ENCODE peak calls at places on chromosomes 3 and 15, in nine cellular contexts. N is foreskin fibroblast, X is heart right ventricle, V is GM20000, L is CD14-positive monocyte, U is astrocyte of the spinal cord, F is endothelial cell, Q is fibroblast of mammary gland, Z is AG04450. M is an unnamed sample.

GRCh38 chr3:115912372-115912771 is 289.1 kb downstream of the GAP43 start:
- DNase-seq in Z (no peak), Q (peak), U (no peak), N (peak), F (no peak), L (no peak), X (peak), V (no peak), M (no peak)

GRCh38 chr15:85725019-85725418 is 69.7 kb downstream of the KLHL25 start:
- DNase-seq in X (no peak), N (peak), Z (no peak), L (no peak), V (no peak), Q (peak), F (no peak), U (peak), M (no peak)

GRCh38 chr3:71389911-71390573 is 193.5 kb downstream of the FOXP1 start:
- DNase-seq in L (no peak), F (peak), X (peak), U (peak), Z (no peak), N (peak), Q (peak), V (no peak), M (no peak)

GRCh38 chr15:98903377-98904018 is 104.1 kb downstream of the PGPEP1L start:
- DNase-seq in F (no peak), U (peak), L (no peak), V (no peak), X (no peak), Z (no peak), N (peak), Q (peak), M (no peak)

GRCh38 chr3:138440596-138440995 is 6.2 kb downstream of the ESYT3 start:
- DNase-seq in Q (peak), L (no peak), Z (no peak), X (no peak), V (no peak), N (peak), U (no peak), F (no peak), M (no peak)

GRCh38 chr3:157369712-157370447 is 66.8 kb upstream of the PTX3 start:
- DNase-seq in Z (no peak), N (no peak), L (no peak), X (no peak), V (no peak), U (peak), F (no peak), Q (peak), M (no peak)

GRCh38 chr15:95162967-95163531 is 931.7 kb downstream of the MCTP2 start:
- DNase-seq in N (peak), Z (peak), Q (peak), L (no peak), U (peak), F (no peak), V (no peak), X (no peak), M (no peak)

GRCh38 chr3:57128863-57129602 is 36.1 kb downstream of the IL17RD start:
- DNase-seq in Q (peak), L (no peak), N (peak), U (peak), Z (no peak), F (no peak), V (no peak), X (no peak), M (no peak)

GRCh38 chr3:152193673-152194267 is 75.0 kb upstream of the MBNL1 start:
- DNase-seq in N (no peak), L (no peak), V (no peak), F (no peak), Z (no peak), Q (no peak), X (no peak), U (no peak), M (no peak)

GRCh38 chr15:72968531-72968922 is 83.7 kb upstream of the NEO1 start:
- DNase-seq in Q (no peak), Z (no peak), U (no peak), N (no peak), F (no peak), X (no peak), V (no peak), L (no peak), M (no peak)

GRCh38 chr3:111667621-111668239 is 72.6 kb upstream of the ZBED2 start:
- DNase-seq in V (peak), L (peak), Q (peak), N (no peak), Z (no peak), F (peak), X (no peak), U (peak), M (no peak)

GRCh38 chr3:197811343-197811742 is 20.3 kb downstream of the LRCH3 start:
- DNase-seq in X (no peak), V (no peak), U (peak), F (no peak), L (no peak), Q (peak), N (peak), Z (no peak), M (no peak)

GRCh38 chr3:53166781-53167291 is 5.8 kb downstream of the PRKCD start:
- DNase-seq in Q (peak), U (peak), F (peak), L (peak), Z (peak), N (peak), X (peak), V (no peak), M (no peak)

GRCh38 chr3:192915724-192916123 is 1.9 kb downstream of the MB21D2 start:
- DNase-seq in Q (peak), X (no peak), U (no peak), V (no peak), N (no peak), L (no peak), F (no peak), Z (no peak), M (no peak)

GRCh38 chr3:192915306-192915705 is 2.4 kb downstream of the MB21D2 start:
- DNase-seq in Q (peak), U (peak), V (peak), Z (no peak), F (peak), X (no peak), L (no peak), N (peak), M (no peak)

GRCh38 chr3:192917508-192918274 is at the start of gene MB21D2:
- DNase-seq in U (peak), N (peak), V (peak), X (peak), Q (peak), Z (peak), F (peak), L (no peak), M (peak)

GRCh38 chr3:192917258-192917507 is 473 bp downstream of the MB21D2 start:
- DNase-seq in X (no peak), N (no peak), Z (no peak), F (peak), Q (no peak), U (no peak), V (peak), L (no peak), M (no peak)

GRCh38 chr3:192916455-192917257 is 1.0 kb downstream of the MB21D2 start:
- DNase-seq in F (peak), X (peak), U (peak), V (no peak), Q (peak), Z (no peak), L (no peak), N (peak), M (no peak)
- TF ChIP-seq CTCF in F (no peak), X (no peak), U (no peak), V (no peak), Q (no peak), Z (no peak), L (no peak), N (no peak), M (no peak)

DNA sequence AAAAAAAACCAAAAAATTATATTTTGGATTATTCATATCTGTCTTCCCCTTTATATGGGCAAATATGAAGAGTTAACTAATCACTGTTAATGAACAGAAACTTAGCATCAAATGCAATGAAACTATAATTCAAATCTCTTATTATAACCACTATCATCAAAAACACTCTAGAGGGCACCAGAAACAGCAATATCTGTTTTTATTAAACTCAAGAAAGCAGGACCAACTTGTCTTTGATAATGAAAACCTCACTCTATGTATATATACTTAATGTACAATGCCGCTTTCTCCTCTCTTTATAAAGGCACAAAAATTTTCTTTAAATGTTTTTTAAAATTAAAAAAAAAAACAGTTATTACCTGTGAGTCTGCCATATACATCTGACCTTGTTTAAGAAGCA is 92.7 kb downstream of the UACA start:
- DNase-seq in Z (no peak), L (no peak), N (no peak), Q (peak), V (no peak), F (no peak), U (peak), X (no peak), M (no peak)
- TF ChIP-seq CTCF in Z (peak), L (no peak), N (no peak), Q (no peak), V (no peak), F (no peak), U (peak), X (no peak), M (no peak)

GRCh38 chr3:179653106-179653776 is 401 bp downstream of the USP13 start:
- DNase-seq in U (peak), N (peak), V (peak), X (peak), Z (peak), L (peak), Q (peak), F (peak), M (peak)

GRCh38 chr3:179653777-179654117 is 907 bp downstream of the USP13 start:
- DNase-seq in Z (no peak), F (peak), V (no peak), U (no peak), X (no peak), N (no peak), L (no peak), Q (no peak), M (no peak)

GRCh38 chr3:179655236-179655635 is 2.4 kb downstream of the USP13 start:
- DNase-seq in L (no peak), N (no peak), V (no peak), Z (no peak), Q (no peak), F (no peak), X (no peak), U (no peak), M (no peak)

GRCh38 chr3:179651687-179652466 is 963 bp upstream of the USP13 start:
- DNase-seq in Q (no peak), Z (no peak), L (no peak), V (no peak), F (no peak), N (no peak), X (no peak), U (no peak), M (no peak)

DNA sequence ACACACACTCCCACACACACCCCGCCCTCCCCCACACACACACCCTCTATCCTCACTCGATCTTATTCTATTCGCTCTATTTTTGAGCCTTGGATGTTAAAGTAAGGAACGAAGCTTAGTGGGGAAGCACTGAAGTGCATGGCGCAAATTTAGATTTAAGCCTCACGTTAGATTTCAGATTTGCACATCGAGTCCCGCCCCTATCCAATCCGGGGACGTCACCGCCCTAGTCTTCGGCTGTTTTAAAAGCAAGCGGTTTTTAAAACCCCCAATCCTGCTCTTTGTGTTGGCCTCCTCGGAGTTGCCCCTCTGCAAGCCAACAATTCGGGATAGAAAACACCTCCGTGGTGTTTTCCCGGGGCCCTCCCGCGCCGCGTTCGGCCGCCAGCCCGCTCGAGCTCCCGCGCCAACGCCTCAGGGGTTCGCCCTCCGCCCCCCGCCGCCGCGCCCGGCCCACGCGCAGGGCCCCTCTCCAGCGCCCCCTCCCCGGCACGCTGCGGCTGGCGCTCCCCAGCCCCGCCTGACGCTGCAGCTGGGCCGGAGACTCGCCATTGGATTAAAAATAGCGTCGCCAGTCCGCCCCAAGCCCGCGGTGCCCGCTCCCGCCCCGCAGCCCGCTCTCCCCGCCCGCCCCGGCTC is at the start of gene USP13:
- DNase-seq in X (peak), V (peak), Q (peak), N (peak), L (no peak), F (peak), U (peak), Z (peak), M (peak)
- TF ChIP-seq CTCF in X (no peak), V (no peak), Q (no peak), N (no peak), L (no peak), F (no peak), U (no peak), Z (no peak), M (no peak)

GRCh38 chr15:79310985-79311900 is at the start of gene TMED3:
- DNase-seq in F (peak), Q (peak), Z (peak), N (peak), L (no peak), V (peak), U (peak), X (peak), M (peak)
- TF ChIP-seq CTCF in F (no peak), Q (no peak), Z (peak), N (peak), L (no peak), V (peak), U (peak), X (no peak), M (peak)

M was measured in K562.